ENCODE peak calls at places on chromosomes 4 and X, in six cellular contexts. One of them, this sample, is unnamed. For H3K4me1, the result is how much of the 10 kb centered on the place peaks cover.

GRCh38 chr4:67288964-67289363 is 256.3 kb downstream of the CENPC start:
- DNase-seq in neural progenitor cell: peak
- DNase-seq in NT2/D1: no peak
- DNase-seq in iPS DF 6.9: peak
- DNase-seq in A549: no peak
- DNase-seq in tibial artery: no peak
- DNase-seq in this sample: no peak

GRCh38 chr4:23324291-23324690 is 565.6 kb downstream of the PPARGC1A start:
- DNase-seq in tibial artery: no peak
- DNase-seq in A549: no peak
- DNase-seq in neural progenitor cell: no peak
- DNase-seq in NT2/D1: no peak
- DNase-seq in iPS DF 6.9: no peak
- DNase-seq in this sample: no peak

GRCh38 chr4:123649644-123650356 is 253.2 kb downstream of the SPRY1 start:
- DNase-seq in A549: peak
- DNase-seq in NT2/D1: peak
- DNase-seq in iPS DF 6.9: no peak
- DNase-seq in tibial artery: no peak
- DNase-seq in neural progenitor cell: peak
- DNase-seq in this sample: peak

GRCh38 chr4:3871881-3872833 is 106.0 kb downstream of the ADRA2C start:
- DNase-seq in neural progenitor cell: no peak
- DNase-seq in NT2/D1: no peak
- DNase-seq in A549: no peak
- DNase-seq in tibial artery: peak
- DNase-seq in iPS DF 6.9: no peak
- DNase-seq in this sample: peak

GRCh38 chrX:28135378-28136047 is 154.3 kb upstream of the DCAF8L1 start:
- DNase-seq in A549: no peak
- DNase-seq in tibial artery: no peak
- DNase-seq in neural progenitor cell: no peak
- DNase-seq in iPS DF 6.9: no peak
- DNase-seq in NT2/D1: no peak
- DNase-seq in this sample: no peak

GRCh38 chr4:147594107-147594506 is 23.1 kb upstream of the TMEM184C start:
- DNase-seq in A549: no peak
- DNase-seq in tibial artery: no peak
- DNase-seq in NT2/D1: no peak
- DNase-seq in iPS DF 6.9: no peak
- DNase-seq in neural progenitor cell: no peak
- DNase-seq in this sample: no peak

GRCh38 chrX:7372843-7373525 is 225.0 kb upstream of the PUDP start:
- DNase-seq in iPS DF 6.9: no peak
- DNase-seq in NT2/D1: no peak
- DNase-seq in tibial artery: no peak
- DNase-seq in neural progenitor cell: no peak
- DNase-seq in A549: no peak
- DNase-seq in this sample: no peak

GRCh38 chr4:143352052-143352451 is 15.4 kb downstream of the GAB1 start:
- DNase-seq in NT2/D1: no peak
- DNase-seq in iPS DF 6.9: no peak
- DNase-seq in A549: no peak
- DNase-seq in tibial artery: no peak
- DNase-seq in neural progenitor cell: no peak
- DNase-seq in this sample: no peak

GRCh38 chr4:146654976-146655761 is 16.5 kb downstream of the POU4F2 start:
- DNase-seq in NT2/D1: no peak
- DNase-seq in A549: no peak
- DNase-seq in neural progenitor cell: peak
- DNase-seq in iPS DF 6.9: no peak
- DNase-seq in tibial artery: no peak
- DNase-seq in this sample: no peak

GRCh38 chrX:21581479-21581878 is 76.7 kb downstream of the KLHL34 start:
- DNase-seq in tibial artery: no peak
- DNase-seq in NT2/D1: no peak
- DNase-seq in iPS DF 6.9: no peak
- DNase-seq in A549: no peak
- DNase-seq in neural progenitor cell: no peak
- DNase-seq in this sample: no peak

GRCh38 chrX:120468825-120469525 is at the start of gene LAMP2:
- DNase-seq in iPS DF 6.9: peak
- DNase-seq in NT2/D1: peak
- DNase-seq in tibial artery: peak
- DNase-seq in A549: peak
- DNase-seq in neural progenitor cell: peak
- DNase-seq in this sample: peak

GRCh38 chrX:151870603-151871002 is 42.1 kb upstream of the MAGEA4 start:
- DNase-seq in A549: peak
- DNase-seq in neural progenitor cell: no peak
- DNase-seq in tibial artery: no peak
- DNase-seq in iPS DF 6.9: no peak
- DNase-seq in NT2/D1: peak
- DNase-seq in this sample: no peak

GRCh38 chrX:148659481-148659880 is 159.1 kb downstream of the AFF2 start:
- DNase-seq in A549: no peak
- DNase-seq in tibial artery: no peak
- DNase-seq in neural progenitor cell: no peak
- DNase-seq in NT2/D1: no peak
- DNase-seq in iPS DF 6.9: no peak
- DNase-seq in this sample: no peak

GRCh38 chr4:16183604-16184003 is 42.7 kb downstream of the TAPT1 start:
- DNase-seq in tibial artery: no peak
- DNase-seq in NT2/D1: no peak
- DNase-seq in neural progenitor cell: no peak
- DNase-seq in iPS DF 6.9: no peak
- DNase-seq in A549: no peak
- DNase-seq in this sample: no peak

GRCh38 chrX:40573763-40574162 is 7.0 kb upstream of the ATP6AP2 start:
- DNase-seq in A549: no peak
- DNase-seq in neural progenitor cell: no peak
- DNase-seq in NT2/D1: no peak
- DNase-seq in tibial artery: no peak
- DNase-seq in iPS DF 6.9: no peak
- DNase-seq in this sample: no peak

GRCh38 chr4:125703443-125703842 is 388.7 kb downstream of the FAT4 start:
- DNase-seq in iPS DF 6.9: no peak
- DNase-seq in neural progenitor cell: no peak
- DNase-seq in A549: no peak
- DNase-seq in NT2/D1: no peak
- DNase-seq in tibial artery: no peak
- DNase-seq in this sample: no peak

GRCh38 chrX:11784543-11784942 is 26.5 kb downstream of the MSL3 start:
- DNase-seq in iPS DF 6.9: no peak
- DNase-seq in tibial artery: no peak
- DNase-seq in neural progenitor cell: no peak
- DNase-seq in A549: no peak
- DNase-seq in NT2/D1: no peak
- DNase-seq in this sample: no peak

GRCh38 chr4:53905935-53906377 is 158.4 kb downstream of the CHIC2 start:
- DNase-seq in A549: no peak
- DNase-seq in NT2/D1: peak
- DNase-seq in tibial artery: no peak
- DNase-seq in iPS DF 6.9: no peak
- DNase-seq in neural progenitor cell: peak
- DNase-seq in this sample: no peak

GRCh38 chr4:112968456-112969159 is 80.8 kb upstream of the ANK2 start:
- DNase-seq in iPS DF 6.9: no peak
- DNase-seq in A549: no peak
- DNase-seq in neural progenitor cell: no peak
- DNase-seq in NT2/D1: no peak
- DNase-seq in tibial artery: no peak
- DNase-seq in this sample: no peak

GRCh38 chrX:16528620-16529019 is 121.3 kb upstream of the S100G start:
- DNase-seq in tibial artery: no peak
- DNase-seq in A549: no peak
- DNase-seq in iPS DF 6.9: no peak
- DNase-seq in neural progenitor cell: no peak
- DNase-seq in NT2/D1: no peak
- DNase-seq in this sample: no peak

GRCh38 chr4:173332021-173332487 is 2.1 kb downstream of the HMGB2 start:
- DNase-seq in NT2/D1: no peak
- DNase-seq in A549: no peak
- DNase-seq in tibial artery: no peak
- DNase-seq in iPS DF 6.9: no peak
- DNase-seq in neural progenitor cell: no peak
- DNase-seq in this sample: no peak

GRCh38 chrX:38768079-38768478 is 33.2 kb upstream of the MID1IP1 start:
- DNase-seq in A549: no peak
- DNase-seq in iPS DF 6.9: no peak
- DNase-seq in NT2/D1: no peak
- DNase-seq in tibial artery: no peak
- DNase-seq in neural progenitor cell: no peak
- DNase-seq in this sample: no peak

GRCh38 chr4:685681-686218 is 3.2 kb downstream of the SLC49A3 start:
- DNase-seq in A549: no peak
- DNase-seq in neural progenitor cell: no peak
- DNase-seq in iPS DF 6.9: no peak
- DNase-seq in tibial artery: no peak
- DNase-seq in NT2/D1: no peak
- DNase-seq in this sample: peak

GRCh38 chr4:147839200-147839599 is 107.3 kb downstream of the ARHGAP10 start:
- DNase-seq in NT2/D1: no peak
- DNase-seq in iPS DF 6.9: no peak
- DNase-seq in neural progenitor cell: no peak
- DNase-seq in tibial artery: no peak
- DNase-seq in A549: no peak
- DNase-seq in this sample: no peak

GRCh38 chr4:112379306-112379705 is 82.1 kb downstream of the ALPK1 start:
- DNase-seq in tibial artery: peak
- DNase-seq in neural progenitor cell: peak
- DNase-seq in NT2/D1: no peak
- DNase-seq in iPS DF 6.9: peak
- DNase-seq in A549: no peak
- DNase-seq in this sample: no peak

DNA sequence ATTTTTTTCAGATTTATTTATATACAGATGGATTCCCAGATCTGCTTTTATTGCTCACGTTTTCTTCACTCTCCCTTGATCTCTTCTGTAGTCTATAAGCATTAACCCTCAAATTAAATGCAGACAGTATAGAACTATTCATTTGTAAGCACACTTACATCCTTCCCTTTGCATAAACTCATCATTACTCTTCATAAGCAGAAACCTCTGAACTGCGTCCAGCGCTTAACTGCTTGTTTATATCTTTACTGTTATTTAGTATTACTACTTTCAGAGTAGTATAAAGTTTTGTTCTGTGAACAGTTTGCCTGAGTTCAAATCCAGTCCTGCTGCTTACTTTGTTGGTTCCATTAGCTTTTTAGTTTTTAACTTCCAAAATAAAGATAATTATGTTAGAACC is 132.9 kb downstream of the STIM2 start:
- DNase-seq in neural progenitor cell: no peak
- DNase-seq in tibial artery: no peak
- DNase-seq in NT2/D1: no peak
- DNase-seq in iPS DF 6.9: no peak
- DNase-seq in A549: no peak
- DNase-seq in this sample: no peak
- H3K4me1 ChIP-seq in neural progenitor cell: under half
- H3K4me1 ChIP-seq in tibial artery: under half
- H3K4me1 ChIP-seq in NT2/D1: under half
- H3K4me1 ChIP-seq in iPS DF 6.9: under half
- H3K4me1 ChIP-seq in A549: under half
- H3K4me1 ChIP-seq in this sample: under half

DNA sequence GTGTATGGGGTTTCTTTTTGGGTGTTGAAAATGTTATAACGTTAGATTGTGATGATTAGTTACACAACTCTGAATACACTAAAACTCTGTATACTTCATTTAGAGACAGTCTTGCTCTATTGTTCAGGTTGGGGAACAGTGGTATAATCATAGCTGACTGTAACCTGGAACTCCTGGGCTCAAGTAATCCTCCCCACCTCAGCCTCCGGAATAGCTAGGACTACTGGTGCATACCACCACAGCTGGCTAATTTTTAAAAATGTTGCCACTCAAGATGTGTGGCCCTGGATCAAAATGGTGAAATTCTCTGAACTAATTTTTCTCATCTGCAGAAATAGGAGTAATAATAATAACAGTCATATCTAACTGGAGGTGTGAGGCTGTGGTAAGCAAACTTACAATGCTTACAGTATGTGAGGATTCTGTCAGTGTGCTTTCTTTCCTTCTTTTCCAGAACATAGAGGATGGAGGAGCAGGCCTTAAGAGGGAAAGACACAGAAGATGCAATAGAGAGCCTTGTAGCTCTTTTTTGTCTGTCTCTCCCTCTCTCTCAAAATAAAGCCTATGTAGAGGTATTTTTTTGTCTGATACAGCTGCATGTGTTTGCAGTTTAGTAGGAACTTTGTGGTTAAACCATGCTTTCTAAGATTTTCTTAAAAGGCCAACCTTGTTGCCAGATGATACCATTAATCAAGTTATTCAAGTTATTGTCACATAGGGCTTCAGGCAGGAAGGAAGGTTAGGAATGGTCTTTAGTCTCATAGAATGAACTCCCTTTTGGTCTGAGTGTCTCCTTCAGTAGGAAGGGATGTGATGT is 7.5 kb downstream of the ADD1 start:
- DNase-seq in NT2/D1: no peak
- DNase-seq in tibial artery: no peak
- DNase-seq in A549: no peak
- DNase-seq in iPS DF 6.9: no peak
- DNase-seq in neural progenitor cell: no peak
- DNase-seq in this sample: no peak
- H3K4me1 ChIP-seq in NT2/D1: under half
- H3K4me1 ChIP-seq in tibial artery: half or more
- H3K4me1 ChIP-seq in A549: under half
- H3K4me1 ChIP-seq in iPS DF 6.9: under half
- H3K4me1 ChIP-seq in neural progenitor cell: under half
- H3K4me1 ChIP-seq in this sample: under half

GRCh38 chr4:98512918-98513317 is 145.5 kb downstream of the TSPAN5 start:
- DNase-seq in neural progenitor cell: no peak
- DNase-seq in NT2/D1: no peak
- DNase-seq in iPS DF 6.9: no peak
- DNase-seq in A549: no peak
- DNase-seq in tibial artery: no peak
- DNase-seq in this sample: no peak
- H3K4me1 ChIP-seq in neural progenitor cell: under half
- H3K4me1 ChIP-seq in NT2/D1: under half
- H3K4me1 ChIP-seq in iPS DF 6.9: under half
- H3K4me1 ChIP-seq in A549: under half
- H3K4me1 ChIP-seq in tibial artery: under half
- H3K4me1 ChIP-seq in this sample: half or more

GRCh38 chrX:129760981-129761380 is 18.8 kb upstream of the SASH3 start:
- DNase-seq in iPS DF 6.9: no peak
- DNase-seq in neural progenitor cell: no peak
- DNase-seq in tibial artery: no peak
- DNase-seq in A549: no peak
- DNase-seq in NT2/D1: no peak
- DNase-seq in this sample: no peak

GRCh38 chrX:129762448-129762847 is 17.3 kb upstream of the SASH3 start:
- DNase-seq in NT2/D1: no peak
- DNase-seq in neural progenitor cell: no peak
- DNase-seq in iPS DF 6.9: no peak
- DNase-seq in A549: no peak
- DNase-seq in tibial artery: no peak
- DNase-seq in this sample: no peak

GRCh38 chrX:129761596-129761995 is 18.2 kb upstream of the SASH3 start:
- DNase-seq in tibial artery: no peak
- DNase-seq in A549: no peak
- DNase-seq in NT2/D1: no peak
- DNase-seq in iPS DF 6.9: no peak
- DNase-seq in neural progenitor cell: no peak
- DNase-seq in this sample: no peak

GRCh38 chrX:129759576-129760061 is 20.1 kb upstream of the SASH3 start:
- DNase-seq in neural progenitor cell: peak
- DNase-seq in NT2/D1: no peak
- DNase-seq in iPS DF 6.9: no peak
- DNase-seq in tibial artery: no peak
- DNase-seq in A549: no peak
- DNase-seq in this sample: no peak

GRCh38 chrX:129760155-129760554 is 19.6 kb upstream of the SASH3 start:
- DNase-seq in iPS DF 6.9: no peak
- DNase-seq in neural progenitor cell: no peak
- DNase-seq in NT2/D1: no peak
- DNase-seq in A549: no peak
- DNase-seq in tibial artery: no peak
- DNase-seq in this sample: no peak
- H3K4me1 ChIP-seq in iPS DF 6.9: under half
- H3K4me1 ChIP-seq in neural progenitor cell: under half
- H3K4me1 ChIP-seq in NT2/D1: under half
- H3K4me1 ChIP-seq in A549: under half
- H3K4me1 ChIP-seq in tibial artery: under half
- H3K4me1 ChIP-seq in this sample: under half